ENCODE peak calls at places on chromosomes 7 and 10, in eight cellular contexts. M is foreskin keratinocyte, I is tibial nerve, L is fibroblast of lung, W is transverse colon, E is lower lobe of right lung, Q is AG04450, G is upper lobe of right lung. X is an unnamed sample.

GRCh38 chr7:124856299-124856888 is 73.2 kb downstream of the POT1 start:
- DNase-seq in L (peak), E (no peak), M (peak), G (no peak), Q (peak), I (no peak), W (no peak), X (no peak)

GRCh38 chr10:88728107-88728763 is 22.2 kb downstream of the LIPK start:
- DNase-seq in Q (no peak), W (peak), I (no peak), G (peak), L (no peak), E (peak), M (no peak), X (no peak)

GRCh38 chr7:47552631-47553030 is 29.3 kb downstream of the TNS3 start:
- DNase-seq in L (peak), Q (no peak), E (no peak), W (no peak), I (no peak), M (peak), G (no peak), X (no peak)

GRCh38 chr7:94028768-94029167 is 24.6 kb upstream of the BET1 start:
- DNase-seq in I (no peak), G (no peak), W (no peak), E (no peak), L (peak), Q (no peak), M (peak), X (no peak)

GRCh38 chr10:126904807-126905686 is at the start of gene DOCK1:
- DNase-seq in E (peak), W (peak), Q (peak), L (peak), G (peak), I (peak), M (peak), X (peak)

GRCh38 chr10:59177031-59177861 is 803 bp downstream of the PHYHIPL start:
- DNase-seq in I (no peak), E (peak), G (no peak), L (peak), Q (peak), M (peak), W (no peak), X (peak)

GRCh38 chr7:24740821-24741220 is 16.4 kb downstream of the GSDME start:
- DNase-seq in M (no peak), W (no peak), Q (no peak), E (no peak), G (no peak), I (no peak), L (no peak), X (no peak)

GRCh38 chr7:12827920-12828319 is 140.5 kb downstream of the ARL4A start:
- DNase-seq in I (no peak), Q (peak), M (peak), W (no peak), L (peak), G (no peak), E (no peak), X (no peak)

GRCh38 chr10:74419491-74420466 is 268.8 kb downstream of the ADK start:
- DNase-seq in I (no peak), G (no peak), W (peak), Q (no peak), M (peak), E (no peak), L (peak), X (no peak)

GRCh38 chr7:100728196-100728595 is 5.2 kb upstream of the ZAN start:
- DNase-seq in W (no peak), G (no peak), M (no peak), I (no peak), Q (no peak), L (no peak), E (no peak), X (no peak)

GRCh38 chr7:76347710-76348109 is 11.1 kb downstream of the YWHAG start:
- DNase-seq in Q (no peak), E (no peak), W (no peak), G (no peak), L (no peak), M (no peak), I (no peak), X (no peak)
- H3K27ac ChIP-seq in Q (no peak), E (peak), W (peak), G (peak), L (peak), M (no peak), I (no peak), X (peak)

GRCh38 chr10:76523215-76523614 is 1091.8 kb downstream of the LRMDA start:
- DNase-seq in G (no peak), W (no peak), E (no peak), M (no peak), I (no peak), Q (no peak), L (peak), X (no peak)
- H3K27ac ChIP-seq in G (no peak), W (peak), E (no peak), M (no peak), I (no peak), Q (no peak), L (no peak), X (no peak)

DNA sequence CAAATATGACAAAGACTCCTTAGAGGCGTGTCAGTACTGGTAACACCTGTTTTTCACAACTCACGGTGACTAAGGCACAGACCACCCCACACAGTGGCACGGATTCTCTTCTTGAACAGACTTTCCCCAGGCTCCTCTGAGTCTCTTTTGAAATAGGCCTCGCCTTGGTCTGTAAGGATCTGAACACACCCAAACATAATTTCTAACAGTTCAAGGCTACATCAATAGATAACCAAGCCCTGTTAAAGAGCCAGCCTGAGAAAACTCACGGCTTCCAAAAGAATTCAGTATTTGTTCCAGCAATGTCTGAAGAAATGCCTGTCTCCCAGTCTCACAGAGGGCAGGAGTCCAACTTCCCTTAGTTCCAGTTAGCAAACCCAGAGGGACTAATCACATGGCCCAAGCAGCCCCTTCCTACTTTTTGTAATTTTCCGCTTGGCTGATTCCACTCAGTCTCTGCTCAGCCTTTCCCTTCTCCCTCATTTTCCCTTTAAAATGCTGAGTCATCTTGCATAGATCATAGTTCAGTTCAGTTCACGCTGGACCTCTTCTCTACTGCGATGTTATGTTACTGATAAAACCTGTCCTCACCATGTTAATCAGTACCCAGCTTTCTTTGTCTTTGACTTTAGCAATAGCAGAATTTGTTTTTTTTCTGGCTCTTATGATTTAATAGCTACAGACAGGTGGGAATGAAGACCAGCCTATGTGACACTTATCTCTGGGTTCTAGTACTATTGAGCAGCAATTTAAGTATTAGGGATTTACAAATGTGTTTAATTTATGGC is 22.6 kb upstream of the AKR1C3 start:
- DNase-seq in G (no peak), W (peak), Q (peak), L (peak), I (peak), E (no peak), M (peak), X (no peak)
- H3K27ac ChIP-seq in G (peak), W (peak), Q (peak), L (peak), I (peak), E (peak), M (peak), X (peak)

GRCh38 chr7:23383225-23383624 is 84.1 kb downstream of the MALSU1 start:
- DNase-seq in W (no peak), I (no peak), M (no peak), G (no peak), Q (no peak), L (peak), E (no peak), X (no peak)
- H3K27ac ChIP-seq in W (no peak), I (no peak), M (no peak), G (no peak), Q (no peak), L (no peak), E (no peak), X (no peak)

GRCh38 chr10:17255512-17255911 is 27.5 kb downstream of the VIM start:
- DNase-seq in I (no peak), G (no peak), Q (no peak), W (no peak), L (no peak), M (no peak), E (no peak), X (no peak)
- H3K27ac ChIP-seq in I (no peak), G (no peak), Q (no peak), W (no peak), L (no peak), M (no peak), E (no peak), X (no peak)

GRCh38 chr10:114856544-114857287 is 35.1 kb downstream of the FHIP2A start:
- DNase-seq in M (peak), E (no peak), G (no peak), Q (peak), W (no peak), L (peak), I (no peak), X (no peak)
- H3K27ac ChIP-seq in M (peak), E (no peak), G (no peak), Q (peak), W (peak), L (peak), I (no peak), X (no peak)

GRCh38 chr7:155108144-155108901 is 38.2 kb downstream of the HTR5A start:
- DNase-seq in E (no peak), W (no peak), I (no peak), M (no peak), G (no peak), L (no peak), Q (no peak), X (no peak)
- H3K27ac ChIP-seq in E (no peak), W (no peak), I (no peak), M (no peak), G (no peak), L (no peak), Q (no peak), X (no peak)

GRCh38 chr7:102119213-102119651 is 167.4 kb upstream of the SH2B2 start:
- DNase-seq in L (peak), Q (no peak), E (no peak), I (no peak), W (no peak), M (no peak), G (no peak), X (no peak)
- H3K27ac ChIP-seq in L (no peak), Q (no peak), E (no peak), I (peak), W (no peak), M (no peak), G (no peak), X (no peak)

GRCh38 chr7:27109533-27110162 is 7.2 kb upstream of the HOXA2 start:
- DNase-seq in Q (no peak), L (peak), I (no peak), M (no peak), G (no peak), W (no peak), E (no peak), X (no peak)
- H3K27ac ChIP-seq in Q (peak), L (peak), I (peak), M (no peak), G (peak), W (peak), E (peak), X (peak)

DNA sequence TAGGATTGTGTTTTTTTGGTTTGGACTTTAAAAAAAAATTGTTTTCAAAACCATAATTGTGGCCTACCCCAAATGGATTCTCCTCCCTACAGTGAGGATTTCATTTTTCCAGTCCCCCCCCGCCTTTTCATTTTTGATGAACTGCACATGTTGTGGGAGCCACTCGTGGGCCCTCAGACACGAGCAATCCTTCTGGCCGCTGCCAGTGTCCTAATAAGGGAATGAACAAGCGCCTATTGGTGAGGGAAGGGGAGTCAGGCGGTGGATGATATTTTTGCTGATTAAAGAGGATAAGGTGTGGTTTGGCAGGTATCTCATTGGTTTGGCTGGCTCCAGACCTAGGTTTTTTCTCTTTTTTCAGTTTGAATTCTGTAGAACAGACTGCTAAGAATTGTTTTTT is 78.7 kb upstream of the AGBL3 start:
- DNase-seq in M (no peak), Q (no peak), W (no peak), L (peak), E (no peak), I (no peak), G (no peak), X (no peak)
- H3K27ac ChIP-seq in M (no peak), Q (no peak), W (peak), L (peak), E (no peak), I (no peak), G (no peak), X (no peak)

X was measured in psoas muscle.